ENCODE peak calls at places on chromosomes 13 and 19, in nine cellular contexts. O, Q, H, E, R, A, T, S and Y are unnamed samples. For H3K36me3, the result is how much of the 10 kb centered on the place peaks cover.

GRCh38 chr19:55451163-55451521 is 8.0 kb upstream of the SHISA7 start:
- ATAC-seq in O (no peak), Q (no peak), H (no peak), E (no peak), R (no peak), A (no peak), T (peak), S (peak), Y (no peak)

GRCh38 chr13:98473135-98473791 is 103.6 kb downstream of the STK24 start:
- ATAC-seq in O (no peak), Q (peak), H (peak), E (no peak), R (no peak), A (no peak), T (no peak), S (peak), Y (no peak)

GRCh38 chr13:97397267-97397666 is 36.7 kb upstream of the RAP2A start:
- ATAC-seq in O (no peak), Q (no peak), H (no peak), E (no peak), R (no peak), A (no peak), T (no peak), S (no peak), Y (no peak)

GRCh38 chr13:68369739-68370138 is 1139.6 kb upstream of the PCDH9 start:
- ATAC-seq in O (peak), Q (no peak), H (no peak), E (no peak), R (no peak), A (no peak), T (no peak), S (peak), Y (no peak)

GRCh38 chr19:48452255-48452654 is 3.1 kb upstream of the KCNJ14 start:
- ATAC-seq in O (peak), Q (no peak), H (no peak), E (no peak), R (no peak), A (no peak), T (no peak), S (no peak), Y (no peak)

GRCh38 chr13:105518086-105518485 is 1017.4 kb downstream of the EFNB2 start:
- ATAC-seq in O (no peak), Q (no peak), H (no peak), E (no peak), R (no peak), A (no peak), T (no peak), S (no peak), Y (no peak)

GRCh38 chr19:51099070-51099382 is 9.2 kb downstream of the CTU1 start:
- ATAC-seq in O (no peak), Q (no peak), H (no peak), E (no peak), R (no peak), A (no peak), T (no peak), S (no peak), Y (no peak)

GRCh38 chr13:110347535-110348308 is 40.6 kb downstream of the COL4A2 start:
- ATAC-seq in O (peak), Q (peak), H (peak), E (peak), R (no peak), A (no peak), T (no peak), S (peak), Y (peak)

GRCh38 chr19:47514151-47514868 is 553 bp downstream of the NAPA start:
- ATAC-seq in O (peak), Q (no peak), H (no peak), E (no peak), R (peak), A (no peak), T (peak), S (peak), Y (no peak)

GRCh38 chr13:111920932-111921705 is 145.8 kb upstream of the SOX1 start:
- ATAC-seq in O (no peak), Q (no peak), H (no peak), E (no peak), R (no peak), A (no peak), T (no peak), S (no peak), Y (no peak)

GRCh38 chr13:28820099-28821051 is at the start of gene MTUS2:
- ATAC-seq in O (no peak), Q (peak), H (peak), E (peak), R (no peak), A (no peak), T (no peak), S (peak), Y (peak)

GRCh38 chr13:44132710-44133109 is 240.9 kb upstream of the SERP2 start:
- ATAC-seq in O (peak), Q (peak), H (peak), E (peak), R (no peak), A (peak), T (no peak), S (no peak), Y (peak)

GRCh38 chr13:44140146-44140545 is 233.5 kb upstream of the SERP2 start:
- ATAC-seq in O (no peak), Q (no peak), H (no peak), E (no peak), R (no peak), A (no peak), T (no peak), S (no peak), Y (no peak)

GRCh38 chr13:44141213-44141724 is 232.4 kb upstream of the SERP2 start:
- ATAC-seq in O (no peak), Q (peak), H (no peak), E (no peak), R (no peak), A (no peak), T (no peak), S (no peak), Y (no peak)

GRCh38 chr13:44141725-44142539 is 231.7 kb upstream of the SERP2 start:
- ATAC-seq in O (peak), Q (peak), H (peak), E (peak), R (peak), A (peak), T (peak), S (peak), Y (peak)

DNA sequence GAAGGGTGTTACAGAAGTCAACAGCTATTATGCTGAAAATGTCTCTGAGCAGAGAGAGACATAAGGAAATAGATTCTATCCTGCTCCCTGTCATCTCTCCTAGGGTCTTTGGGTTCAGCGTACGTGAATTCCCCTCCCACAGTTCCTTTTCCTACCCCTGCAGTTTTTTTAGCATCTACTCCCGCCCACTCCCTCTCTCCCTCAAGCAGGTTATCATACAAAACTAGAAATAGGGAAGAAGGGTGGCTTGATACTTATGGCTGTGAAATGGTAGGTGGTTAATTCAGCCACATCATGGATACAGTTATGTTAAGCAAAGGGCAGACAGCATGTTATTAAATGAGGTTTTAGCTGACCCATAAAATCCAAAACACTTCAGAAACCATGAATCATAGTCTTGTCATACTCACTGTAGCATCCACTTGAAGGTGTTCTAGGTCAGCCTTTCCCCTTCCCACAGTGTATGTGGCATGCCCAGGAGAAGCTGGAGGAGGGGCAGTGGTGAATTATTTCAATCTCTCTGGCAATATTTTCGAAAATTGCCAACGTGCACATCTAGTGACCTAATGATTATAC is 236.8 kb upstream of the SERP2 start:
- ATAC-seq in O (no peak), Q (no peak), H (no peak), E (no peak), R (no peak), A (no peak), T (no peak), S (no peak), Y (no peak)
- H3K36me3 ChIP-seq in O (under half), Q (under half), H (under half), E (under half), R (under half), A (under half), T (under half), S (under half), Y (under half)

GRCh38 chr13:79480954-79481684 is at the start of gene NDFIP2:
- ATAC-seq in O (peak), Q (peak), H (peak), E (peak), R (peak), A (peak), T (peak), S (peak), Y (peak)

GRCh38 chr13:79485014-79485441 is 4.1 kb downstream of the NDFIP2 start:
- ATAC-seq in O (no peak), Q (peak), H (peak), E (peak), R (no peak), A (peak), T (peak), S (peak), Y (no peak)

GRCh38 chr13:79483302-79483701 is 2.3 kb downstream of the NDFIP2 start:
- ATAC-seq in O (no peak), Q (no peak), H (no peak), E (no peak), R (no peak), A (no peak), T (no peak), S (no peak), Y (no peak)

GRCh38 chr13:79481685-79482052 is 714 bp downstream of the NDFIP2 start:
- ATAC-seq in O (peak), Q (peak), H (peak), E (no peak), R (peak), A (peak), T (peak), S (peak), Y (peak)

GRCh38 chr13:79482271-79482970 is 1.5 kb downstream of the NDFIP2 start:
- ATAC-seq in O (no peak), Q (no peak), H (no peak), E (no peak), R (peak), A (no peak), T (no peak), S (no peak), Y (no peak)
- TF ChIP-seq POLR2A in O (no peak), Q (no peak), H (no peak), E (no peak), R (no peak), A (no peak), T (no peak), S (no peak), Y (no peak)

GRCh38 chr19:1644070-1644469 is 8.3 kb downstream of the TCF3 start:
- ATAC-seq in O (no peak), Q (no peak), H (no peak), E (no peak), R (no peak), A (no peak), T (no peak), S (no peak), Y (no peak)
- H3K36me3 ChIP-seq in O (under half), Q (under half), H (under half), E (half or more), R (half or more), A (under half), T (under half), S (under half), Y (half or more)

GRCh38 chr19:11437955-11438354 is 2.5 kb downstream of the PRKCSH start:
- ATAC-seq in O (no peak), Q (no peak), H (no peak), E (no peak), R (no peak), A (no peak), T (no peak), S (no peak), Y (no peak)

GRCh38 chr19:11435833-11436313 is 438 bp downstream of the PRKCSH start:
- ATAC-seq in O (peak), Q (peak), H (no peak), E (no peak), R (peak), A (no peak), T (peak), S (peak), Y (no peak)

GRCh38 chr19:11434703-11435056 is 241 bp downstream of the ODAD3 start:
- ATAC-seq in O (peak), Q (peak), H (peak), E (no peak), R (peak), A (peak), T (peak), S (peak), Y (no peak)

GRCh38 chr19:11435057-11435832 is at the start of the genes ODAD3 and PRKCSH:
- ATAC-seq in O (peak), Q (peak), H (peak), E (peak), R (peak), A (peak), T (peak), S (peak), Y (peak)
- TF ChIP-seq POLR2A in O (peak), Q (peak), H (no peak), E (no peak), R (peak), A (no peak), T (peak), S (peak), Y (no peak)